ENCODE peak calls at places on chromosomes 6 and 20, in eight cellular contexts. H is neural progenitor cell; T is CD8-positive, alpha-beta memory T cell; V is DND-41; Y is psoas muscle; R is suprapubic skin; Q is pancreas; J is tibial artery. U is an unnamed sample.

GRCh38 chr6:136501514-136501913 is 48.7 kb downstream of the MAP7 start:
- DNase-seq in H (no peak), R (no peak), Y (no peak), T (no peak), V (no peak), J (no peak), Q (no peak), U (no peak)

GRCh38 chr6:4577406-4577805 is 198.8 kb upstream of the CDYL start:
- DNase-seq in Q (peak; percentile 46), T (no peak), Y (no peak), J (no peak), R (no peak), H (no peak), V (no peak), U (no peak)

GRCh38 chr20:40571625-40572024 is 117.4 kb downstream of the MAFB start:
- DNase-seq in V (no peak), H (no peak), Q (no peak), Y (no peak), R (no peak), J (no peak), T (no peak), U (no peak)

GRCh38 chr6:55176958-55177357 is 2.6 kb downstream of the HCRTR2 start:
- DNase-seq in T (no peak), Q (no peak), J (no peak), R (no peak), H (peak; percentile 37), Y (no peak), V (no peak), U (no peak)

GRCh38 chr6:86147859-86148258 is 505.2 kb upstream of the SYNCRIP start:
- DNase-seq in V (no peak), T (no peak), J (no peak), H (no peak), Y (no peak), Q (no peak), R (no peak), U (no peak)

GRCh38 chr20:53769041-53769440 is 175.4 kb upstream of the ZNF217 start:
- DNase-seq in H (no peak), R (no peak), V (no peak), Q (no peak), J (no peak), T (no peak), Y (no peak), U (no peak)

GRCh38 chr6:119658917-119659316 is 309.4 kb upstream of the MAN1A1 start:
- DNase-seq in H (no peak), J (no peak), R (no peak), Q (no peak), V (no peak), Y (no peak), T (no peak), U (no peak)

GRCh38 chr20:48816282-48816860 is 11.4 kb downstream of the PREX1 start:
- DNase-seq in Y (no peak), J (no peak), Q (no peak), V (no peak), H (no peak), T (no peak), R (no peak), U (no peak)

GRCh38 chr6:99178168-99178567 is 171.3 kb downstream of the FAXC start:
- DNase-seq in T (no peak), Q (no peak), J (no peak), Y (no peak), R (no peak), V (no peak), H (no peak), U (no peak)

GRCh38 chr20:39480644-39481043 is 518.5 kb downstream of the DHX35 start:
- DNase-seq in Y (no peak), H (no peak), R (no peak), Q (no peak), J (no peak), V (no peak), T (no peak), U (no peak)

GRCh38 chr6:36340671-36341454 is 4.2 kb upstream of the BNIP5 start:
- DNase-seq in Q (peak; percentile 73), H (peak; percentile 82), R (peak; percentile 88), V (peak; percentile 46), Y (peak; percentile 88), J (peak; percentile 85), T (peak; percentile 62), U (peak; percentile 79)

GRCh38 chr6:118709859-118710350 is 58.5 kb upstream of the CEP85L start:
- DNase-seq in Y (no peak), Q (no peak), H (no peak), T (peak; percentile 84), V (peak; percentile 88), J (no peak), R (no peak), U (peak; percentile 61)

GRCh38 chr6:158322724-158323560 is 10.7 kb downstream of the TULP4 start:
- DNase-seq in H (no peak), J (no peak), T (no peak), V (no peak), Y (no peak), Q (no peak), R (no peak), U (no peak)

GRCh38 chr6:76792394-76792793 is 670.9 kb downstream of the HTR1B start:
- DNase-seq in T (no peak), H (no peak), V (no peak), R (no peak), Q (no peak), J (no peak), Y (no peak), U (no peak)

GRCh38 chr6:13496508-13497180 is 9.2 kb upstream of the GFOD1 start:
- DNase-seq in Y (no peak), R (no peak), H (no peak), J (no peak), V (no peak), T (no peak), Q (no peak), U (no peak)

GRCh38 chr6:69791065-69791471 is 5.7 kb downstream of the LMBRD1 start:
- DNase-seq in H (no peak), R (no peak), Q (no peak), V (no peak), Y (no peak), T (no peak), J (no peak), U (no peak)

GRCh38 chr6:53651764-53652401 is 13.7 kb downstream of the KLHL31 start:
- DNase-seq in R (peak; percentile 85), Y (peak; percentile 86), H (peak; percentile 90), T (peak; percentile 80), V (no peak), J (peak; percentile 83), Q (peak; percentile 91), U (peak; percentile 69)

GRCh38 chr6:7518853-7519252 is 22.6 kb upstream of the DSP start:
- DNase-seq in T (no peak), V (no peak), Y (no peak), R (no peak), Q (no peak), J (no peak), H (no peak), U (no peak)
- H3K27ac ChIP-seq in T (no peak overlapping the region), V (no peak overlapping the region), Y (no peak overlapping the region), R (no peak overlapping the region), Q (no peak overlapping the region), J (no peak overlapping the region), H (no peak overlapping the region), U (no peak overlapping the region)

GRCh38 chr6:43935921-43936320 is 165.9 kb downstream of the VEGFA start:
- DNase-seq in T (no peak), R (peak; percentile 53), Y (peak; percentile 30), J (peak; percentile 42), H (no peak), Q (no peak), V (peak; percentile 1), U (no peak)
- H3K4me1 ChIP-seq in T (no peaks in the 10 kb centered on the region), R (no peaks in the 10 kb centered on the region), Y (peaks cover 13% of the 10 kb centered on the region), J (no peaks in the 10 kb centered on the region), H (peaks cover 8% of the 10 kb centered on the region), Q (no peaks in the 10 kb centered on the region), V (no peaks in the 10 kb centered on the region), U (no peaks in the 10 kb centered on the region)

DNA sequence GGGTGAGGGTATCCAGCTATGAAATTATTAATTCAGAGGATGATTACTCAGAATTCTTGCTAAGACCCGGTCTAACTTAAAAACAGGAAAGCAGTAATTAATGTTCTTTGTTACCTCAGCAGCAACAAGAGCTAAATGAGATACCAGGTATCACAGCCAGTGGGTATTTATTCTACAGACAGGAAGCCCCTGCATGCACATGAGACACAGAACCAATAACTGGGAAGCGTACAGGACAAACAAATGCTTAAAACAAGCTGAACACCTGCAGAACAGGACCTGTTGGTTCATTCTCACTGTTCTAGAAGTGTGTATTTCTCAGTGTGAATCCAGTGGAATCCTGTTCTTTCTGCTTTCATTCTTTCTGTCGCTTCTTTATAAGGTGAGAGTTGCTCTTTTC is 30.9 kb downstream of the SCML4 start:
- DNase-seq in Q (no peak), H (no peak), R (no peak), T (no peak), Y (no peak), J (no peak), V (no peak), U (no peak)
- H3K27ac ChIP-seq in Q (no peak overlapping the region), H (no peak overlapping the region), R (no peak overlapping the region), T (no peak overlapping the region), Y (no peak overlapping the region), J (no peak overlapping the region), V (no peak overlapping the region), U (peak overlapping the region; percentile 21)

GRCh38 chr6:33171096-33171888 is 21.0 kb downstream of the COL11A2 start:
- DNase-seq in V (no peak), R (no peak), H (no peak), Y (peak; percentile 38), T (no peak), J (no peak), Q (no peak), U (no peak)

GRCh38 chr6:33168202-33168601 is 24.1 kb downstream of the COL11A2 start:
- DNase-seq in H (no peak), T (no peak), Y (no peak), R (no peak), J (no peak), V (no peak), Q (no peak), U (no peak)

GRCh38 chr6:33168624-33169023 is 23.6 kb downstream of the COL11A2 start:
- DNase-seq in T (no peak), Y (no peak), R (no peak), V (no peak), H (no peak), J (no peak), Q (no peak), U (no peak)

GRCh38 chr6:33170176-33171095 is 21.8 kb downstream of the COL11A2 start:
- DNase-seq in J (no peak), R (no peak), T (no peak), Q (no peak), V (no peak), Y (no peak), H (no peak), U (no peak)

DNA sequence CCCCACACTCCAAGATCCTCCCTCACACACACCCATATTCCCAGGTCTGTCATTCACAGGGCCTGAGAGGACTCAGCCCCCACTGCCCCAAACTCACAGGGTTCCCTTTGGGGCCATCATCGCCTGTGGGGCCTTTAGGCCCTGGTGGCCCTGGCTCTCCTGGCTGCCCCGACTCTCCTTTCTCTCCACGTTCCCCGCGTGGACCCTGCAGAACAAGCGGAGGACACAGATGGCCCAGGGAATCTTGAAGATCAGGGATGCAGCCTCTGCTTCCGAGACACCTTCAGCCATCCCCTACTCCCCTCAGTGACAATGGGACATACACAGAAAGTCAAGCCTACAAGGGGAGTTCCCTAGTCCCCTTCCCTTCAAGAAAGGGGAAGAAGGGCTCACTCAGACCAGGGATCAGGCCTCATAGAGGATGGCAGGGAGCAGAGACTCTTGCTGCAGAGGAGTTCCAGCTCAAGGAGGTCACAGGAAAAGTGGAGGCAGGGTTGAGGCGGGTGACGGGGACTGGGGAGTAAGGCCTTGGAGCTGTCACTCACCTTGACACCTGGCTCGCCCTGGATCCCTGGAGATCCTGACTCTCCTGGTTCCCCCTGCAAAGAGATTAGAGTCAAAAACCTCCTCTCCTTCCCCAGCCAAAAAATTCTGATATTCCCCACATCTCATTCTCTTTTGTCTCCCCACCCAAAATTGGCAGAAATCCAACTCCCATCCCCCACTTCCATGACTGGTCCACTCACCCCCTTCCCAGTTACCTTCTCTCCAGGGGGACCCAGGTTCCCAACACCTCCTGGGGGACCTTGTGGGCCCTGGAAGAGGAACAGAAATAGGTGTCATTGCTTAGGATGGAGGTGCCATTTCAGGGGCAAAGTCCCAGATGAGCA is 22.7 kb downstream of the COL11A2 start:
- DNase-seq in R (no peak), V (no peak), Q (no peak), Y (no peak), H (no peak), T (no peak), J (no peak), U (no peak)
- H3K4me1 ChIP-seq in R (no peaks in the 10 kb centered on the region), V (no peaks in the 10 kb centered on the region), Q (no peaks in the 10 kb centered on the region), Y (no peaks in the 10 kb centered on the region), H (no peaks in the 10 kb centered on the region), T (no peaks in the 10 kb centered on the region), J (no peaks in the 10 kb centered on the region), U (no peaks in the 10 kb centered on the region)